ENCODE peak calls at places on chromosomes 13 and 19, in six cellular contexts. U is NCI-H69; A is globus pallidus; W is CD4-positive, alpha-beta memory T cell; G is EL; D is AG09319. H is an unnamed sample.
A peak's percentile ranks its signal among the peaks of the same experiment; 100 is the strongest.

GRCh38 chr13:31045621-31046081 is 113.2 kb downstream of the TEX26 start:
- DNase-seq in D (peak; percentile 68), W (peak; percentile 82), A (no peak), U (peak; percentile 67), G (peak; percentile 96), H (peak; percentile 47)

GRCh38 chr19:49475191-49475932 is 1.3 kb downstream of the FLT3LG start:
- DNase-seq in D (no peak), W (no peak), G (no peak), U (no peak), A (no peak), H (no peak)

GRCh38 chr19:34363094-34363493 is 1.9 kb upstream of the GPI start:
- DNase-seq in G (no peak), U (peak; percentile 12), W (no peak), A (no peak), D (no peak), H (no peak)

GRCh38 chr13:113096745-113097305 is 8.8 kb upstream of the F7 start:
- DNase-seq in G (no peak), W (no peak), A (no peak), D (no peak), U (no peak), H (no peak)

GRCh38 chr19:43634068-43634467 is 5.6 kb downstream of the CADM4 start:
- DNase-seq in U (no peak), G (no peak), W (no peak), D (no peak), A (no peak), H (no peak)

GRCh38 chr13:41597348-41598041 is 140.1 kb downstream of the RGCC start:
- DNase-seq in W (no peak), D (no peak), U (no peak), G (peak; percentile 14), A (no peak), H (no peak)

GRCh38 chr13:26629260-26629659 is 71.8 kb downstream of the WASF3 start:
- DNase-seq in G (peak; percentile 13), W (no peak), A (no peak), U (peak; percentile 4), D (no peak), H (no peak)

GRCh38 chr19:40249201-40249600 is 22.7 kb upstream of the CCNP start:
- DNase-seq in G (no peak), D (no peak), W (no peak), U (no peak), A (no peak), H (no peak)

GRCh38 chr19:5143471-5144411 is 174.8 kb downstream of the KDM4B start:
- DNase-seq in G (no peak), A (no peak), W (no peak), U (no peak), D (no peak), H (no peak)